ENCODE peak calls at places on chromosomes 1 and 21, in five cellular contexts. One of them, this sample, is unnamed.

GRCh38 chr1:235843458-235843857 is 23.2 kb downstream of the LYST start:
- DNase-seq in mesothelial cell of epicardium: no peak
- DNase-seq in NB4: peak; percentile 50
- DNase-seq in RWPE1: peak; percentile 20
- DNase-seq in astrocyte of the spinal cord: peak; percentile 38
- DNase-seq in this sample: peak; percentile 76

GRCh38 chr1:83512371-83513004 is 486.4 kb downstream of the TTLL7 start:
- DNase-seq in RWPE1: no peak
- DNase-seq in NB4: no peak
- DNase-seq in mesothelial cell of epicardium: no peak
- DNase-seq in astrocyte of the spinal cord: no peak
- DNase-seq in this sample: no peak

GRCh38 chr1:93666613-93667384 is 14.8 kb downstream of the BCAR3 start:
- DNase-seq in mesothelial cell of epicardium: no peak
- DNase-seq in NB4: no peak
- DNase-seq in RWPE1: peak; percentile 20
- DNase-seq in astrocyte of the spinal cord: peak; percentile 67
- DNase-seq in this sample: peak; percentile 90

GRCh38 chr1:221394011-221394544 is 347.8 kb downstream of the DUSP10 start:
- DNase-seq in mesothelial cell of epicardium: no peak
- DNase-seq in astrocyte of the spinal cord: peak; percentile 80
- DNase-seq in RWPE1: peak; percentile 23
- DNase-seq in NB4: no peak
- DNase-seq in this sample: peak; percentile 88

GRCh38 chr1:115089443-115090340 is at the start of gene TSPAN2:
- DNase-seq in RWPE1: peak; percentile 62
- DNase-seq in astrocyte of the spinal cord: peak; percentile 49
- DNase-seq in NB4: peak; percentile 42
- DNase-seq in mesothelial cell of epicardium: peak; percentile 66
- DNase-seq in this sample: no peak

GRCh38 chr21:32733356-32733755 is 5.5 kb upstream of the SYNJ1 start:
- DNase-seq in RWPE1: no peak
- DNase-seq in mesothelial cell of epicardium: no peak
- DNase-seq in NB4: no peak
- DNase-seq in astrocyte of the spinal cord: no peak
- DNase-seq in this sample: no peak

GRCh38 chr1:196071452-196071851 is 536.8 kb downstream of the KCNT2 start:
- DNase-seq in astrocyte of the spinal cord: no peak
- DNase-seq in NB4: no peak
- DNase-seq in mesothelial cell of epicardium: no peak
- DNase-seq in RWPE1: no peak
- DNase-seq in this sample: no peak

GRCh38 chr1:216917039-216917438 is 193.8 kb upstream of the ESRRG start:
- DNase-seq in RWPE1: no peak
- DNase-seq in mesothelial cell of epicardium: no peak
- DNase-seq in astrocyte of the spinal cord: no peak
- DNase-seq in NB4: no peak
- DNase-seq in this sample: no peak

GRCh38 chr1:48003741-48004503 is 6.7 kb upstream of the TRABD2B start:
- DNase-seq in mesothelial cell of epicardium: no peak
- DNase-seq in NB4: no peak
- DNase-seq in astrocyte of the spinal cord: no peak
- DNase-seq in RWPE1: no peak
- DNase-seq in this sample: no peak

GRCh38 chr1:204445860-204446412 is 34.3 kb upstream of the PPP1R15B start:
- DNase-seq in mesothelial cell of epicardium: no peak
- DNase-seq in RWPE1: no peak
- DNase-seq in astrocyte of the spinal cord: no peak
- DNase-seq in NB4: peak; percentile 66
- DNase-seq in this sample: peak; percentile 41
- TF ChIP-seq CTCF in mesothelial cell of epicardium: peak; percentile 30
- TF ChIP-seq CTCF in RWPE1: no peak
- TF ChIP-seq CTCF in astrocyte of the spinal cord: peak; percentile 60
- TF ChIP-seq CTCF in NB4: peak; percentile 61
- TF ChIP-seq CTCF in this sample: peak; percentile 57

GRCh38 chr1:156136970-156137483 is 16.4 kb upstream of the SEMA4A start:
- DNase-seq in astrocyte of the spinal cord: no peak
- DNase-seq in mesothelial cell of epicardium: no peak
- DNase-seq in RWPE1: no peak
- DNase-seq in NB4: no peak
- DNase-seq in this sample: no peak

GRCh38 chr1:156138366-156138969 is 14.9 kb upstream of the SEMA4A start:
- DNase-seq in RWPE1: no peak
- DNase-seq in astrocyte of the spinal cord: no peak
- DNase-seq in NB4: no peak
- DNase-seq in mesothelial cell of epicardium: no peak
- DNase-seq in this sample: no peak

GRCh38 chr1:156144747-156145146 is 8.6 kb upstream of the SEMA4A start:
- DNase-seq in mesothelial cell of epicardium: no peak
- DNase-seq in RWPE1: no peak
- DNase-seq in NB4: no peak
- DNase-seq in astrocyte of the spinal cord: no peak
- DNase-seq in this sample: no peak

GRCh38 chr1:156143765-156144489 is 9.5 kb upstream of the SEMA4A start:
- DNase-seq in astrocyte of the spinal cord: no peak
- DNase-seq in NB4: no peak
- DNase-seq in mesothelial cell of epicardium: no peak
- DNase-seq in RWPE1: no peak
- DNase-seq in this sample: peak; percentile 17

DNA sequence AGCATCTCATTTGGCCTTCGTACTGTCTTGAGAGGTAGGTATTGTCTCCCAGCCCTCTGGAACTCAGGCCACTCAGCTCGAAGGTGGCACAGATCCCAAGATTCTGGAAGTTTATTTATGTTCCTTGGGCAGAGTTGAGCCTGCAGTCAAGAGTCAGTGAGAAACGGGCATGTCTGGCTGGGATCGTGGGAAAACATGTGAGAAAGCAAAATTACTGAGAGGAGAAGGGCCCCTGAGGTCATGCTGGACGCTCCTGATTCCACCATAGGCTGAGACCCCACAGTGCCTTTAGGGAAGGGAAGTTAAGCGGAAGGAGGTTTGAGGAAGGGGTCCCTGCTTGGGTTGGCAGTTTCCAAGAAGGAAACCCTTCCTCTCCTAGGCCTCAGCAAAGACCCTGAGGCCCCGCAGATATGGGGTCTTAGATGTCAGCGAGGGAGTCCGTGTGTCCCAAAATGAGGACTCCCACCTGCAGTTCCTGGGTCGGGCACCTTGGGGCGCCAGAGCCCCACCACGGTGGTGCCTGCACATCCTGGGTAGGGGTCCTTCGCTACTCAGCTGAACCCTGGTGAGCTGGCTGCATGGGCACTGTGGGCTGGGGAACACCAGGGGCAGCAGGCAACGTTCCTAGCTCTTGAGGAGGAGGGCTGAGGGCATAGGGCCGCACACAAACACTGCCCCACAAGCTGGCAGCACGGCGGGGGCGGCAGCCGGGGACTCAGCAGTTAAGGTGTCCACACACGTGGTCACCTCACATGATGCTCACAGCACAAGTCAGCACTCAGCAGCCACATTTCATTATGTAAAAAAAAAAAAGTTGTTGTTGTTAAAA is 12.3 kb upstream of the SEMA4A start:
- DNase-seq in RWPE1: no peak
- DNase-seq in mesothelial cell of epicardium: peak; percentile 66
- DNase-seq in astrocyte of the spinal cord: no peak
- DNase-seq in NB4: peak; percentile 41
- DNase-seq in this sample: no peak
- TF ChIP-seq CTCF in RWPE1: peak; percentile 41
- TF ChIP-seq CTCF in mesothelial cell of epicardium: peak; percentile 50
- TF ChIP-seq CTCF in astrocyte of the spinal cord: peak; percentile 74
- TF ChIP-seq CTCF in NB4: peak; percentile 70
- TF ChIP-seq CTCF in this sample: peak; percentile 45

DNA sequence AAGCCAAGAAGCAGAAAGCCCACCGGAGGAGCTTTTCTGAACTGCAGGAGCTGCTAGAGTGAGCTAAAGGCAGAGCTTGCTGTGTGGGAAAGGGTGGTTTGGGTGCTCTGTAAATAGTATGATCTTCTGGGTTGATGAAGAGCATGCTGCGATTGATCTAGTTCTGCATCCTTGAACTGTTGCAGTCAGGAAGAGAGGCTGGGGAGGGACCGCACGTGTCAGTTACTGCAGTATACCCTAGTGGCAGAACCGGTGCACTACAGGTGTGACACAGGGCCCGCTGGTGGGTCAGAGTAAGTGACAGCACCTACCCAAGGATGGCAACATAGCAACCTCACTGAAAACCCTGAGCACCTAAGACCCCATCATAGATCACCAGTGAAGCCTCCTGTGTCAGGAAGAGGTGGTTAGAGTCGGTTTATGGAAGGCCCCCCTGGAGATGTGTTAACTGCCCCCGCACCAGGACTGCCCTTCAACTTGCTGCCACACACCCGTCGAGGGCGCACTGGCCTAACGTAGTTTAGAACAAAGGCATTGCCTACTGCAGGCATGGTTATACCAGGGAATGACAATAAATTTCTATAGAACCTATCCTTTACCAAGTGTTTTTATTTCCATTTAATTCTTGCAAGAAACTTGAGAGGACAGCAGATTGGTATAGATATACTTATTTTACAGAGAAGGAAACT is 146.0 kb upstream of the KIAA0040 start:
- DNase-seq in RWPE1: no peak
- DNase-seq in mesothelial cell of epicardium: no peak
- DNase-seq in astrocyte of the spinal cord: no peak
- DNase-seq in NB4: peak; percentile 46
- DNase-seq in this sample: peak; percentile 48
- TF ChIP-seq CTCF in RWPE1: no peak
- TF ChIP-seq CTCF in mesothelial cell of epicardium: peak; percentile 63
- TF ChIP-seq CTCF in astrocyte of the spinal cord: peak; percentile 19
- TF ChIP-seq CTCF in NB4: peak; percentile 68
- TF ChIP-seq CTCF in this sample: peak; percentile 56

DNA sequence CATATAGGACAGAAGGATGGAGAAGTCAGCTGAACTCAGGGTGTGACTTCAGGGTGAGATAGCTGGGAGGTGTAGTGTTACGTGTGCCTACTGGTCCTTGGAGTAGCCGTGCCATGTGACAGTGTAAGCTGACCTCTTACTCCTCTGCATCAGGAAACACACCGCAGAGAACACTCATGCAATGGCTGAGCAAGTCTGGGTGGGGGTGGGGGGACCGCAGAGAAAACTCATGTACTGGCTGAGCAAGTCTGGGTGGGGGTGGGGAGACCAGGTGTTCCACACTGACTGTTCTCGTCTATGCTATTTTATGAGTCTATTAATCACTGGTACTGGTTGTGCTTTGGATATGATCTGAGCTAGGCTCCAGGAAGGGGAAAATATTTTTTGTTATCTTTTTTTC is 233.1 kb downstream of the PAPPA2 start:
- DNase-seq in astrocyte of the spinal cord: peak; percentile 31
- DNase-seq in mesothelial cell of epicardium: no peak
- DNase-seq in NB4: no peak
- DNase-seq in RWPE1: peak; percentile 64
- DNase-seq in this sample: peak; percentile 45
- TF ChIP-seq CTCF in astrocyte of the spinal cord: no peak
- TF ChIP-seq CTCF in mesothelial cell of epicardium: no peak
- TF ChIP-seq CTCF in NB4: no peak
- TF ChIP-seq CTCF in RWPE1: no peak
- TF ChIP-seq CTCF in this sample: no peak

GRCh38 chr1:104646233-104646632 is 896.5 kb downstream of the AMY1C start:
- DNase-seq in mesothelial cell of epicardium: no peak
- DNase-seq in RWPE1: no peak
- DNase-seq in astrocyte of the spinal cord: no peak
- DNase-seq in NB4: no peak
- DNase-seq in this sample: no peak

GRCh38 chr1:104648269-104648691 is 898.6 kb downstream of the AMY1C start:
- DNase-seq in RWPE1: peak; percentile 10
- DNase-seq in mesothelial cell of epicardium: no peak
- DNase-seq in NB4: peak; percentile 44
- DNase-seq in astrocyte of the spinal cord: no peak
- DNase-seq in this sample: peak; percentile 41
- TF ChIP-seq CTCF in RWPE1: peak; percentile 36
- TF ChIP-seq CTCF in mesothelial cell of epicardium: peak; percentile 17
- TF ChIP-seq CTCF in NB4: peak; percentile 26
- TF ChIP-seq CTCF in astrocyte of the spinal cord: peak; percentile 30
- TF ChIP-seq CTCF in this sample: peak; percentile 45

This sample was measured in MCF 10A.